ENCODE peak calls at places on chromosome 20, in seven cellular contexts. R, M, I, C, L, Y and S are unnamed samples.

GRCh38 chr20:17958326-17959256 is 10.0 kb downstream of the SNX5 start:
- DNase-seq in I (no peak), C (no peak), R (no peak), Y (peak; percentile 63), M (no peak), L (no peak), S (no peak)

GRCh38 chr20:63273635-63274380 is 1.2 kb downstream of the ARFGAP1 start:
- DNase-seq in L (peak; percentile 77), C (no peak), M (no peak), I (no peak), Y (peak; percentile 92), R (no peak), S (no peak)

GRCh38 chr20:48025061-48025515 is 239.8 kb upstream of the SULF2 start:
- DNase-seq in C (no peak), I (no peak), L (peak; percentile 83), R (peak; percentile 6), Y (peak; percentile 92), M (peak; percentile 76), S (no peak)

GRCh38 chr20:58691773-58692578 is 624 bp upstream of the NPEPL1 start:
- DNase-seq in Y (peak; percentile 50), L (no peak), R (peak; percentile 19), M (peak; percentile 58), I (no peak), C (peak; percentile 79), S (peak; percentile 86)

GRCh38 chr20:23080521-23080920 is 5.6 kb downstream of the CD93 start:
- DNase-seq in L (no peak), C (no peak), I (no peak), Y (no peak), R (no peak), M (no peak), S (no peak)

GRCh38 chr20:44572551-44573500 is 9.6 kb upstream of the PKIG start:
- DNase-seq in Y (peak; percentile 94), R (peak; percentile 80), L (peak; percentile 85), I (no peak), C (peak; percentile 80), M (no peak), S (peak; percentile 86)

GRCh38 chr20:35616465-35617396 is 1.1 kb downstream of the SPAG4 start:
- DNase-seq in C (peak; percentile 94), M (peak; percentile 91), R (peak; percentile 73), I (no peak), Y (peak; percentile 93), L (peak; percentile 32), S (peak; percentile 95)

GRCh38 chr20:47708953-47709833 is 76.1 kb downstream of the SULF2 start:
- DNase-seq in I (no peak), C (no peak), R (no peak), M (no peak), L (no peak), Y (no peak), S (no peak)

GRCh38 chr20:57840504-57841296 is 130.9 kb upstream of the PMEPA1 start:
- DNase-seq in C (no peak), Y (no peak), M (peak; percentile 20), I (no peak), R (no peak), L (no peak), S (no peak)

GRCh38 chr20:50415031-50415515 is 95.1 kb upstream of the PTPN1 start:
- DNase-seq in M (no peak), C (no peak), R (peak; percentile 89), I (no peak), L (no peak), Y (no peak), S (no peak)

GRCh38 chr20:61218886-61219480 is 33.1 kb upstream of the CDH4 start:
- DNase-seq in M (no peak), R (no peak), Y (peak; percentile 63), I (no peak), L (no peak), C (no peak), S (no peak)

GRCh38 chr20:17014217-17014616 is 212.6 kb upstream of the PCSK2 start:
- DNase-seq in I (no peak), R (no peak), M (no peak), C (no peak), L (no peak), Y (no peak), S (no peak)

GRCh38 chr20:36919715-36920333 is 31.7 kb downstream of the SAMHD1 start:
- DNase-seq in C (no peak), M (no peak), R (no peak), Y (peak; percentile 72), L (peak; percentile 42), I (peak; percentile 57), S (no peak)

GRCh38 chr20:47440857-47441773 is 60.6 kb upstream of the NCOA3 start:
- DNase-seq in Y (no peak), I (no peak), C (no peak), L (no peak), M (no peak), R (no peak), S (no peak)

GRCh38 chr20:57869951-57870315 is 160.1 kb upstream of the PMEPA1 start:
- DNase-seq in Y (no peak), R (no peak), C (no peak), I (no peak), M (no peak), L (no peak), S (peak; percentile 44)

GRCh38 chr20:59042151-59042795 is at the start of gene PRELID3B:
- DNase-seq in L (peak; percentile 60), R (peak; percentile 31), M (no peak), C (peak; percentile 70), Y (peak; percentile 67), I (no peak), S (peak; percentile 77)

GRCh38 chr20:6698056-6698455 is 69.4 kb upstream of the BMP2 start:
- DNase-seq in I (no peak), C (no peak), R (no peak), Y (no peak), M (peak; percentile 88), L (peak; percentile 75), S (no peak)

GRCh38 chr20:57104711-57105110 is 161.7 kb downstream of the BMP7 start:
- DNase-seq in C (no peak), R (peak; percentile 69), L (no peak), Y (no peak), I (no peak), M (no peak), S (no peak)

GRCh38 chr20:64047968-64048401 is 1.5 kb downstream of the SOX18 start:
- DNase-seq in M (peak; percentile 57), R (no peak), C (no peak), I (no peak), Y (no peak), L (no peak), S (no peak)

GRCh38 chr20:58511364-58511763 is 3.8 kb downstream of the APCDD1L start:
- DNase-seq in L (peak; percentile 18), C (no peak), Y (peak; percentile 76), R (no peak), M (no peak), I (no peak), S (no peak)

GRCh38 chr20:17807670-17808069 is 107.9 kb downstream of the BANF2 start:
- DNase-seq in R (no peak), I (no peak), M (no peak), C (no peak), Y (peak; percentile 47), L (no peak), S (no peak)

GRCh38 chr20:51513545-51513944 is 29.0 kb downstream of the NFATC2 start:
- DNase-seq in C (no peak), L (no peak), R (no peak), Y (no peak), I (no peak), M (no peak), S (no peak)

GRCh38 chr20:60725311-60725906 is 526.7 kb upstream of the CDH4 start:
- DNase-seq in C (no peak), Y (no peak), R (no peak), M (no peak), I (no peak), L (no peak), S (no peak)

GRCh38 chr20:33790571-33790970 is 20.6 kb upstream of the CHMP4B start:
- DNase-seq in R (no peak), I (no peak), L (no peak), Y (no peak), M (no peak), C (no peak), S (peak; percentile 82)

GRCh38 chr20:19835533-19836222 is 77.6 kb downstream of the RIN2 start:
- DNase-seq in C (no peak), I (no peak), R (no peak), L (no peak), M (no peak), Y (no peak), S (no peak)

GRCh38 chr20:38728911-38729642 is 4.8 kb downstream of the SLC32A1 start:
- DNase-seq in Y (no peak), L (no peak), M (peak; percentile 87), I (no peak), R (no peak), C (no peak), S (no peak)

GRCh38 chr20:38725959-38726848 is 1.9 kb downstream of the SLC32A1 start:
- DNase-seq in C (no peak), I (peak; percentile 21), M (peak; percentile 93), R (no peak), Y (no peak), L (no peak), S (no peak)

GRCh38 chr20:38726849-38727601 is 2.7 kb downstream of the SLC32A1 start:
- DNase-seq in L (no peak), R (peak; percentile 17), C (no peak), Y (peak; percentile 46), I (peak; percentile 46), M (peak; percentile 97), S (no peak)

GRCh38 chr20:38728237-38728761 is 4.0 kb downstream of the SLC32A1 start:
- DNase-seq in I (no peak), Y (no peak), M (peak; percentile 66), R (no peak), C (no peak), L (no peak), S (no peak)

GRCh38 chr20:38727602-38728236 is 3.4 kb downstream of the SLC32A1 start:
- DNase-seq in Y (no peak), C (no peak), I (no peak), R (no peak), L (no peak), M (no peak), S (no peak)
- H3K4me1 ChIP-seq in Y (no peaks in the 10 kb centered on the region), C (no peaks in the 10 kb centered on the region), I (peaks cover 65% of the 10 kb centered on the region), R (peaks cover 59% of the 10 kb centered on the region), L (peaks cover 7% of the 10 kb centered on the region), M (peaks cover 10% of the 10 kb centered on the region), S (peaks cover 47% of the 10 kb centered on the region)

DNA sequence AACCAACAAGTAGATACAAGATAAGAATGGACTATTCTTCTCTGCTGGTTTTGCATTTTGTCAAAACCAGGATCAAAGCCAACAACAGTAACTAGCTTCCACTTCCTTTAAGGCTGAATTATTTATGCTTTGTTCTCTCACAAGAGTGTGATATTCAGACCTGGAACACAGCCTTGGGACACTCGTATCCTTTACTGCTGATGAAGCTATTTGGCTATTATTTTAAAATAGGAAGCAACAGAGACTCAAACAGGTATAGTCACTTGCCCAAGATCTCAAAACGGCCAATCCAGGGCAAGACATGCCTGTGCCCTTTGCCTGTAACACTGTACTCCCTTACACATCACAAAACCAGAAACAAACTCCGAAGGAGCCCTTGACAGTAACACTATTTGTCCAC is 19.9 kb downstream of the SPTLC3 start:
- DNase-seq in C (no peak), L (no peak), R (no peak), M (no peak), Y (no peak), I (no peak), S (no peak)
- H3K27ac ChIP-seq in C (no peak overlapping the region), L (peak overlapping the region; percentile 86), R (no peak overlapping the region), M (no peak overlapping the region), Y (peak overlapping the region; percentile 33), I (no peak overlapping the region), S (no peak overlapping the region)

GRCh38 chr20:49281059-49281912 is 3.4 kb upstream of the ZNFX1 start:
- DNase-seq in Y (peak; percentile 31), C (no peak), M (peak; percentile 71), R (no peak), I (no peak), L (no peak), S (no peak)
- H3K9me3 ChIP-seq in Y (no peaks in the 10 kb centered on the region), C (peaks cover 16% of the 10 kb centered on the region), M (no peaks in the 10 kb centered on the region), R (no peaks in the 10 kb centered on the region), I (peaks cover 60% of the 10 kb centered on the region), L (no peaks in the 10 kb centered on the region), S (peaks cover 11% of the 10 kb centered on the region)

GRCh38 chr20:62225026-62225425 is 4.9 kb upstream of the HRH3 start:
- DNase-seq in Y (no peak), C (no peak), L (no peak), I (no peak), M (no peak), R (no peak), S (no peak)
- H3K4me1 ChIP-seq in Y (no peaks in the 10 kb centered on the region), C (no peaks in the 10 kb centered on the region), L (peaks cover under 1% of the 10 kb centered on the region), I (no peaks in the 10 kb centered on the region), M (no peaks in the 10 kb centered on the region), R (peaks cover 6% of the 10 kb centered on the region), S (no peaks in the 10 kb centered on the region)